ENCODE peak calls at places on chromosomes 5 and 9, in nine cellular contexts. W, B, H, A, V, R, I, G and L are unnamed samples.

GRCh38 chr5:10594591-10595210 is 30.8 kb downstream of the ANKRD33B start:
- DNase-seq in R (no peak), B (no peak), G (no peak), A (peak; percentile 48), V (no peak), H (no peak), I (no peak), W (no peak), L (peak; percentile 74)

GRCh38 chr9:120080781-120081180 is 499.2 kb downstream of the CDK5RAP2 start:
- DNase-seq in W (no peak), I (no peak), A (no peak), G (no peak), B (no peak), V (no peak), R (no peak), H (no peak), L (peak; percentile 58)

GRCh38 chr9:133257398-133258053 is 17.5 kb downstream of the ABO start:
- DNase-seq in G (no peak), I (no peak), H (peak; percentile 33), W (no peak), A (no peak), V (no peak), B (no peak), R (no peak), L (no peak)

GRCh38 chr5:139838381-139839197 is 43.0 kb downstream of the PSD2 start:
- DNase-seq in R (no peak), A (no peak), B (no peak), H (no peak), V (no peak), W (peak; percentile 72), I (no peak), G (no peak), L (no peak)

GRCh38 chr9:130501645-130502044 is 56.9 kb downstream of the ASS1 start:
- DNase-seq in I (no peak), V (no peak), R (no peak), B (no peak), H (no peak), W (no peak), A (no peak), G (no peak), L (no peak)

GRCh38 chr5:178433273-178433775 is 156.9 kb downstream of the COL23A1 start:
- DNase-seq in W (no peak), I (no peak), H (no peak), R (no peak), V (no peak), A (no peak), B (no peak), G (no peak), L (no peak)

GRCh38 chr5:133366966-133367365 is 245.4 kb downstream of the FSTL4 start:
- DNase-seq in R (no peak), A (no peak), H (no peak), B (no peak), W (no peak), I (no peak), G (no peak), V (no peak), L (no peak)

GRCh38 chr5:41115281-41115680 is 44.1 kb upstream of the MROH2B start:
- DNase-seq in H (no peak), B (no peak), G (peak; percentile 72), I (no peak), R (no peak), V (no peak), A (peak; percentile 75), W (no peak), L (no peak)

GRCh38 chr5:68995847-68996204 is 98.0 kb upstream of the SLC30A5 start:
- DNase-seq in W (no peak), B (no peak), I (no peak), G (no peak), R (no peak), A (no peak), H (no peak), V (no peak), L (no peak)

GRCh38 chr5:54522080-54522479 is 4.5 kb downstream of the SNX18 start:
- DNase-seq in I (no peak), H (no peak), G (no peak), V (no peak), B (no peak), W (no peak), A (no peak), R (no peak), L (no peak)

GRCh38 chr5:85823462-85824426 is 794.0 kb upstream of the COX7C start:
- DNase-seq in V (no peak), R (no peak), G (no peak), A (no peak), I (no peak), B (no peak), H (no peak), W (no peak), L (no peak)

GRCh38 chr9:95268681-95269080 is 48.8 kb downstream of the FANCC start:
- DNase-seq in G (peak; percentile 8), I (no peak), V (no peak), B (peak; percentile 4), R (no peak), W (no peak), H (no peak), A (peak; percentile 52), L (peak; percentile 51)

GRCh38 chr5:53323511-53323910 is 156.9 kb upstream of the FST start:
- DNase-seq in B (no peak), V (no peak), H (no peak), W (no peak), G (no peak), I (no peak), R (no peak), A (no peak), L (no peak)

GRCh38 chr9:6968271-6968670 is 210.5 kb downstream of the KDM4C start:
- DNase-seq in B (no peak), A (peak; percentile 10), V (no peak), H (no peak), G (peak; percentile 42), I (no peak), R (no peak), W (no peak), L (no peak)

GRCh38 chr5:173679909-173680626 is 63.6 kb upstream of the BOD1 start:
- DNase-seq in V (no peak), H (no peak), A (no peak), B (no peak), R (no peak), G (no peak), W (no peak), I (no peak), L (no peak)

GRCh38 chr9:104743377-104743985 is 4.0 kb upstream of the NIPSNAP3A start:
- DNase-seq in V (no peak), G (peak; percentile 70), I (no peak), H (peak; percentile 18), W (no peak), B (peak; percentile 48), R (peak; percentile 38), A (peak; percentile 86), L (peak; percentile 74)

GRCh38 chr9:37618817-37619216 is 26.4 kb upstream of the TOMM5 start:
- DNase-seq in G (peak; percentile 90), B (no peak), A (peak; percentile 23), W (no peak), I (no peak), R (no peak), H (no peak), V (no peak), L (no peak)

GRCh38 chr5:106269252-106269843 is 1401.4 kb downstream of the EFNA5 start:
- DNase-seq in W (no peak), A (peak; percentile 55), V (no peak), G (no peak), I (no peak), H (no peak), R (no peak), B (no peak), L (no peak)

GRCh38 chr5:36239370-36240293 is 2.1 kb downstream of the NADK2 start:
- DNase-seq in B (no peak), A (no peak), V (no peak), H (no peak), G (no peak), R (no peak), I (no peak), W (no peak), L (no peak)

GRCh38 chr9:133129001-133129799 is 8.2 kb upstream of the RALGDS start:
- DNase-seq in R (peak; percentile 65), G (no peak), H (no peak), W (no peak), V (no peak), A (no peak), B (no peak), I (no peak), L (no peak)

GRCh38 chr5:118611332-118611945 is 376.9 kb downstream of the DTWD2 start:
- DNase-seq in H (peak; percentile 11), R (no peak), V (no peak), B (peak; percentile 24), I (no peak), A (peak; percentile 39), W (no peak), G (peak; percentile 2), L (no peak)

GRCh38 chr9:21252727-21253547 is 13.1 kb upstream of the IFNA14 start:
- DNase-seq in A (peak; percentile 49), H (peak; percentile 22), B (no peak), I (no peak), R (no peak), V (no peak), W (no peak), G (peak; percentile 29), L (no peak)